ENCODE peak calls at places on chromosomes 6 and 20, in six cellular contexts. E, F, H, Y, L and P are unnamed samples.

GRCh38 chr6:36969240-36969691 is 14.7 kb downstream of the PI16 start:
- DNase-seq in F (peak; percentile 33), L (no peak), E (no peak), H (no peak), Y (no peak), P (no peak)

GRCh38 chr6:35362200-35362599 is 19.8 kb downstream of the PPARD start:
- DNase-seq in L (no peak), Y (no peak), E (no peak), F (no peak), H (no peak), P (no peak)

GRCh38 chr20:15916623-15917022 is 656.6 kb downstream of the KIF16B start:
- DNase-seq in Y (no peak), F (no peak), L (no peak), E (no peak), H (no peak), P (no peak)

GRCh38 chr6:43717822-43718221 is 30.2 kb upstream of the MRPS18A start:
- DNase-seq in E (no peak), F (no peak), H (peak; percentile 84), Y (no peak), L (no peak), P (no peak)

GRCh38 chr20:14979472-14979986 is 642.1 kb upstream of the FLRT3 start:
- DNase-seq in H (no peak), E (peak; percentile 62), F (peak; percentile 40), L (no peak), Y (no peak), P (no peak)

GRCh38 chr6:157079774-157080173 is 243.5 kb downstream of the TMEM242 start:
- DNase-seq in E (no peak), F (no peak), Y (no peak), L (no peak), H (no peak), P (no peak)

GRCh38 chr6:66638099-66638498 is 931.1 kb upstream of the EYS start:
- DNase-seq in Y (no peak), E (no peak), L (no peak), H (no peak), F (no peak), P (no peak)

GRCh38 chr6:150418825-150419594 is 50.2 kb downstream of the IYD start:
- DNase-seq in F (peak; percentile 55), L (peak; percentile 64), E (peak; percentile 58), H (peak; percentile 67), Y (peak; percentile 88), P (no peak)

GRCh38 chr20:32316667-32317066 is 39.2 kb downstream of the KIF3B start:
- DNase-seq in Y (no peak), F (peak; percentile 62), E (peak; percentile 22), H (no peak), L (no peak), P (no peak)

GRCh38 chr20:2405693-2406065 is 25.0 kb downstream of the TGM6 start:
- DNase-seq in H (no peak), E (no peak), Y (no peak), L (no peak), F (no peak), P (no peak)

GRCh38 chr6:108020438-108021116 is 54.0 kb downstream of the OSTM1 start:
- DNase-seq in E (no peak), Y (no peak), H (no peak), L (no peak), F (no peak), P (no peak)

GRCh38 chr6:28081486-28081751 is 1.1 kb downstream of the ZNF165 start:
- DNase-seq in Y (no peak), E (no peak), L (no peak), F (no peak), H (no peak), P (no peak)

GRCh38 chr20:62624325-62624690 is 18.0 kb upstream of the SLCO4A1 start:
- DNase-seq in H (no peak), L (no peak), F (no peak), E (no peak), Y (no peak), P (no peak)

GRCh38 chr20:62362991-62363919 is 3.9 kb downstream of the LAMA5 start:
- DNase-seq in E (peak; percentile 80), H (no peak), F (no peak), L (peak; percentile 24), Y (no peak), P (no peak)

GRCh38 chr20:36629719-36630340 is 16.2 kb downstream of the SLA2 start:
- DNase-seq in Y (no peak), L (no peak), H (no peak), E (no peak), F (no peak), P (no peak)

GRCh38 chr6:782141-782540 is 89.2 kb upstream of the EXOC2 start:
- DNase-seq in F (no peak), L (no peak), Y (no peak), E (no peak), H (no peak), P (no peak)

GRCh38 chr6:116547358-116547757 is 1.9 kb upstream of the TRAPPC3L start:
- DNase-seq in Y (no peak), H (no peak), F (no peak), E (no peak), L (no peak), P (no peak)

GRCh38 chr6:152441892-152442291 is 195.3 kb downstream of the SYNE1 start:
- DNase-seq in L (no peak), F (no peak), E (no peak), H (no peak), Y (no peak), P (no peak)

GRCh38 chr6:51839975-51840374 is 247.4 kb downstream of the PKHD1 start:
- DNase-seq in Y (no peak), H (no peak), L (no peak), F (no peak), E (no peak), P (no peak)

GRCh38 chr6:60754879-60755278 is 1531.1 kb downstream of the KHDRBS2 start:
- DNase-seq in F (peak; percentile 0), L (no peak), H (no peak), E (no peak), Y (no peak), P (no peak)

GRCh38 chr20:47146703-47147102 is 209.8 kb downstream of the ZMYND8 start:
- DNase-seq in H (no peak), Y (peak; percentile 85), E (no peak), L (no peak), F (no peak), P (no peak)

GRCh38 chr20:52789716-52790115 is 182.4 kb upstream of the TSHZ2 start:
- DNase-seq in E (no peak), H (no peak), L (no peak), Y (no peak), F (no peak), P (no peak)

GRCh38 chr6:95589826-95590570 is 12.7 kb downstream of the MANEA start:
- DNase-seq in E (no peak), L (no peak), F (no peak), H (no peak), Y (no peak), P (no peak)

GRCh38 chr6:7671581-7671980 is 54.3 kb upstream of the BMP6 start:
- DNase-seq in L (no peak), F (no peak), Y (no peak), E (no peak), H (no peak), P (no peak)

GRCh38 chr6:169328112-169328801 is 74.6 kb upstream of the THBS2 start:
- DNase-seq in H (no peak), Y (peak; percentile 49), E (no peak), F (peak; percentile 55), L (no peak), P (no peak)

GRCh38 chr20:34312544-34313217 is 9.5 kb upstream of the AHCY start:
- DNase-seq in F (peak; percentile 88), Y (peak; percentile 93), H (peak; percentile 85), L (peak; percentile 95), E (peak; percentile 90), P (no peak)

GRCh38 chr6:146593978-146594377 is 4.8 kb upstream of the ADGB start:
- DNase-seq in E (no peak), Y (no peak), L (no peak), H (no peak), F (no peak), P (no peak)